ENCODE peak calls at places on chromosomes 1 and 21, in eight cellular contexts. One of them, this sample, is unnamed.

GRCh38 chr1:240000634-240001033 is 91.0 kb upstream of the FMN2 start:
- DNase-seq in prostate gland: no peak
- DNase-seq in HCT116: no peak
- DNase-seq in tibial nerve: no peak
- DNase-seq in uterus: no peak
- DNase-seq in esophagus squamous epithelium: no peak
- DNase-seq in A549: no peak
- DNase-seq in IMR-90: peak; percentile 82
- DNase-seq in this sample: no peak

GRCh38 chr1:203196371-203196770 is 9.9 kb upstream of the CHI3L1 start:
- DNase-seq in prostate gland: no peak
- DNase-seq in HCT116: no peak
- DNase-seq in tibial nerve: no peak
- DNase-seq in uterus: no peak
- DNase-seq in esophagus squamous epithelium: no peak
- DNase-seq in A549: no peak
- DNase-seq in IMR-90: peak; percentile 7
- DNase-seq in this sample: no peak

GRCh38 chr1:227417622-227418245 is 99.4 kb upstream of the CDC42BPA start:
- DNase-seq in prostate gland: no peak
- DNase-seq in HCT116: no peak
- DNase-seq in tibial nerve: no peak
- DNase-seq in uterus: no peak
- DNase-seq in esophagus squamous epithelium: no peak
- DNase-seq in A549: no peak
- DNase-seq in IMR-90: peak; percentile 78
- DNase-seq in this sample: no peak

GRCh38 chr1:162951553-162952315 is 90.8 kb upstream of the CCDC190 start:
- DNase-seq in prostate gland: no peak
- DNase-seq in HCT116: no peak
- DNase-seq in tibial nerve: no peak
- DNase-seq in uterus: no peak
- DNase-seq in esophagus squamous epithelium: no peak
- DNase-seq in A549: no peak
- DNase-seq in IMR-90: peak; percentile 20
- DNase-seq in this sample: no peak

GRCh38 chr1:66692681-66693080 is 59.6 kb upstream of the DYNLT5 start:
- DNase-seq in prostate gland: no peak
- DNase-seq in HCT116: no peak
- DNase-seq in tibial nerve: no peak
- DNase-seq in uterus: no peak
- DNase-seq in esophagus squamous epithelium: no peak
- DNase-seq in A549: no peak
- DNase-seq in IMR-90: no peak
- DNase-seq in this sample: no peak

GRCh38 chr1:218165687-218166088 is 119.4 kb upstream of the RRP15 start:
- DNase-seq in prostate gland: no peak
- DNase-seq in HCT116: no peak
- DNase-seq in tibial nerve: no peak
- DNase-seq in uterus: no peak
- DNase-seq in esophagus squamous epithelium: no peak
- DNase-seq in A549: no peak
- DNase-seq in IMR-90: no peak
- DNase-seq in this sample: no peak

GRCh38 chr1:233459968-233460367 is 132.4 kb downstream of the MAP3K21 start:
- DNase-seq in prostate gland: no peak
- DNase-seq in HCT116: no peak
- DNase-seq in tibial nerve: no peak
- DNase-seq in uterus: no peak
- DNase-seq in esophagus squamous epithelium: no peak
- DNase-seq in A549: no peak
- DNase-seq in IMR-90: no peak
- DNase-seq in this sample: no peak

GRCh38 chr1:53683986-53684740 is 54.8 kb downstream of the GLIS1 start:
- DNase-seq in prostate gland: no peak
- DNase-seq in HCT116: no peak
- DNase-seq in tibial nerve: no peak
- DNase-seq in uterus: no peak
- DNase-seq in esophagus squamous epithelium: no peak
- DNase-seq in A549: no peak
- DNase-seq in IMR-90: no peak
- DNase-seq in this sample: no peak

GRCh38 chr1:46315669-46316403 is 12.3 kb downstream of the UQCRH start:
- DNase-seq in prostate gland: no peak
- DNase-seq in HCT116: no peak
- DNase-seq in tibial nerve: no peak
- DNase-seq in uterus: no peak
- DNase-seq in esophagus squamous epithelium: no peak
- DNase-seq in A549: no peak
- DNase-seq in IMR-90: peak; percentile 72
- DNase-seq in this sample: no peak

GRCh38 chr1:216186816-216187215 is 236.4 kb downstream of the USH2A start:
- DNase-seq in prostate gland: no peak
- DNase-seq in HCT116: no peak
- DNase-seq in tibial nerve: no peak
- DNase-seq in uterus: no peak
- DNase-seq in esophagus squamous epithelium: no peak
- DNase-seq in A549: no peak
- DNase-seq in IMR-90: peak; percentile 41
- DNase-seq in this sample: no peak

GRCh38 chr1:20376880-20377494 is 86.3 kb downstream of the VWA5B1 start:
- DNase-seq in prostate gland: no peak
- DNase-seq in HCT116: peak; percentile 21
- DNase-seq in tibial nerve: no peak
- DNase-seq in uterus: no peak
- DNase-seq in esophagus squamous epithelium: no peak
- DNase-seq in A549: peak; percentile 34
- DNase-seq in IMR-90: peak; percentile 35
- DNase-seq in this sample: peak; percentile 70

GRCh38 chr1:113396585-113396984 is 6.3 kb downstream of the MAGI3 start:
- DNase-seq in prostate gland: no peak
- DNase-seq in HCT116: peak; percentile 64
- DNase-seq in tibial nerve: no peak
- DNase-seq in uterus: no peak
- DNase-seq in esophagus squamous epithelium: no peak
- DNase-seq in A549: peak; percentile 70
- DNase-seq in IMR-90: peak; percentile 78
- DNase-seq in this sample: no peak

GRCh38 chr21:25457411-25457810 is 149.9 kb downstream of the MRPL39 start:
- DNase-seq in prostate gland: no peak
- DNase-seq in HCT116: no peak
- DNase-seq in tibial nerve: no peak
- DNase-seq in uterus: no peak
- DNase-seq in esophagus squamous epithelium: no peak
- DNase-seq in A549: no peak
- DNase-seq in IMR-90: peak; percentile 85
- DNase-seq in this sample: no peak

GRCh38 chr1:201348211-201348566 is 29.3 kb downstream of the TNNT2 start:
- DNase-seq in prostate gland: no peak
- DNase-seq in HCT116: peak; percentile 53
- DNase-seq in tibial nerve: no peak
- DNase-seq in uterus: no peak
- DNase-seq in esophagus squamous epithelium: no peak
- DNase-seq in A549: peak; percentile 64
- DNase-seq in IMR-90: peak; percentile 63
- DNase-seq in this sample: peak; percentile 43

GRCh38 chr1:227459977-227460376 is 103.4 kb upstream of the ZNF678 start:
- DNase-seq in prostate gland: no peak
- DNase-seq in HCT116: no peak
- DNase-seq in tibial nerve: no peak
- DNase-seq in uterus: no peak
- DNase-seq in esophagus squamous epithelium: no peak
- DNase-seq in A549: no peak
- DNase-seq in IMR-90: no peak
- DNase-seq in this sample: no peak

GRCh38 chr1:121558514-121558913 is 373.7 kb downstream of the SRGAP2C start:
- DNase-seq in prostate gland: no peak
- DNase-seq in HCT116: no peak
- DNase-seq in tibial nerve: no peak
- DNase-seq in uterus: no peak
- DNase-seq in esophagus squamous epithelium: no peak
- DNase-seq in A549: peak; percentile 29
- DNase-seq in IMR-90: peak; percentile 90
- DNase-seq in this sample: peak; percentile 30

GRCh38 chr1:152907686-152908601 is at the start of gene IVL:
- DNase-seq in prostate gland: no peak
- DNase-seq in HCT116: peak; percentile 8
- DNase-seq in tibial nerve: no peak
- DNase-seq in uterus: no peak
- DNase-seq in esophagus squamous epithelium: no peak
- DNase-seq in A549: no peak
- DNase-seq in IMR-90: no peak
- DNase-seq in this sample: no peak

GRCh38 chr1:245270063-245270462 is 115.3 kb downstream of the KIF26B start:
- DNase-seq in prostate gland: no peak
- DNase-seq in HCT116: no peak
- DNase-seq in tibial nerve: no peak
- DNase-seq in uterus: no peak
- DNase-seq in esophagus squamous epithelium: no peak
- DNase-seq in A549: no peak
- DNase-seq in IMR-90: no peak
- DNase-seq in this sample: no peak

DNA sequence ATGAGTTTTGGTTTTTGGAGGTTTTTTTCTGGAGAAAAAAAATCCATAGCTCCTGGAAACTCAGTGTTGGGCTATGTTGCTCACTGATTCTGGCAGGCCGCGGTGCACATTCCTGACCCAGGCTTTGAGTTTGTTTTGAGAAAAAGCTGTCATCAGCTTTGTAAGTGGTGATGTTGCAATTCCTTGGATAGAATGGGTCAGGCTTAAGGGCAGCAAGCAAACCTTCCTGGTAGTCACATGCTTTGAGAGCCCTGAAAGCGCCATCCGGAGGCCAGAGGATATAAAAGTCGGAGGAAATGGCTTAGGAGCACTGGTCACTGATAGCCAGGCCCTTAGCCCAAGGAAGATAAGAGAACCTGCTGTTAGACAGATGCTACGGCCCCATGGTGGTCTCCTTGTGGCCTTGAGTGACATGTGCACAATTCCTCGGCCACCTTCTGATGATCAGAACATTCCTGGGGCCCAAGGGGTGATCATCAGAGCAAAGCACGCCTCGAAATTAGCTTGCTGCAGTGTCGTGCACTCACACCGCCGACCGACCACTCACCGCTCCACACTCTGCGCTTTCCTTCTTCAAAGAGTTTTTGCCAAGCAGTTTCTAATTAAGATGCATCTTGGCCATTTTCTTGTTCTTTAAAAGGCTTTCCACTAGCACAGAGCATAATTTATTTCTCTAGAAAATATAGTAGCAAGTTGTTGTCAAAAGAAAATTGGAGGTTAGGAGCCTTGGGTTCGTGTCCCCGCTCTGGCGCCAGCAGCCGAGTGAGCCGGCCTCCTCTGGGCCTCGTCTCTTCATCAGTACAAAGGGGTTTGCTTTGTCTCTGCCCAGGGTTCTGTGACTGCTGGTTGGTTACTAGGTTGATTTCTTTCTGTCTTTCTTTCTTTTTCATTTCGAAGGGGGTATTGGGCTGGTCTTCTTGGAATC is 78.7 kb downstream of the MAN1C1 start:
- DNase-seq in prostate gland: peak; percentile 50
- DNase-seq in HCT116: no peak
- DNase-seq in tibial nerve: peak; percentile 65
- DNase-seq in uterus: peak; percentile 89
- DNase-seq in esophagus squamous epithelium: no peak
- DNase-seq in A549: peak; percentile 82
- DNase-seq in IMR-90: peak; percentile 99
- DNase-seq in this sample: peak; percentile 94
- TF ChIP-seq CTCF in prostate gland: no peak
- TF ChIP-seq CTCF in HCT116: peak; percentile 52
- TF ChIP-seq CTCF in tibial nerve: no peak
- TF ChIP-seq CTCF in uterus: peak; percentile 5
- TF ChIP-seq CTCF in esophagus squamous epithelium: no peak
- TF ChIP-seq CTCF in A549: peak; percentile 25
- TF ChIP-seq CTCF in IMR-90: peak; percentile 51
- TF ChIP-seq CTCF in this sample: no peak

GRCh38 chr21:33237446-33237845 is 7.7 kb downstream of the IFNAR2 start:
- DNase-seq in prostate gland: no peak
- DNase-seq in HCT116: no peak
- DNase-seq in tibial nerve: no peak
- DNase-seq in uterus: no peak
- DNase-seq in esophagus squamous epithelium: no peak
- DNase-seq in A549: no peak
- DNase-seq in IMR-90: no peak
- DNase-seq in this sample: no peak

GRCh38 chr21:33240404-33240803 is 10.7 kb downstream of the IFNAR2 start:
- DNase-seq in prostate gland: no peak
- DNase-seq in HCT116: no peak
- DNase-seq in tibial nerve: no peak
- DNase-seq in uterus: no peak
- DNase-seq in esophagus squamous epithelium: no peak
- DNase-seq in A549: no peak
- DNase-seq in IMR-90: no peak
- DNase-seq in this sample: no peak

GRCh38 chr21:33236799-33237198 is 7.1 kb downstream of the IFNAR2 start:
- DNase-seq in prostate gland: no peak
- DNase-seq in HCT116: no peak
- DNase-seq in tibial nerve: no peak
- DNase-seq in uterus: no peak
- DNase-seq in esophagus squamous epithelium: no peak
- DNase-seq in A549: no peak
- DNase-seq in IMR-90: no peak
- DNase-seq in this sample: no peak

GRCh38 chr21:33238146-33238545 is 8.4 kb downstream of the IFNAR2 start:
- DNase-seq in prostate gland: no peak
- DNase-seq in HCT116: no peak
- DNase-seq in tibial nerve: no peak
- DNase-seq in uterus: no peak
- DNase-seq in esophagus squamous epithelium: no peak
- DNase-seq in A549: no peak
- DNase-seq in IMR-90: no peak
- DNase-seq in this sample: no peak

GRCh38 chr21:33238565-33239255 is 9.0 kb downstream of the IFNAR2 start:
- DNase-seq in prostate gland: no peak
- DNase-seq in HCT116: no peak
- DNase-seq in tibial nerve: no peak
- DNase-seq in uterus: no peak
- DNase-seq in esophagus squamous epithelium: no peak
- DNase-seq in A549: no peak
- DNase-seq in IMR-90: no peak
- DNase-seq in this sample: no peak
- TF ChIP-seq POLR2A in prostate gland: no peak
- TF ChIP-seq POLR2A in HCT116: no peak
- TF ChIP-seq POLR2A in tibial nerve: no peak
- TF ChIP-seq POLR2A in uterus: no peak
- TF ChIP-seq POLR2A in esophagus squamous epithelium: no peak
- TF ChIP-seq POLR2A in A549: no peak
- TF ChIP-seq POLR2A in IMR-90: no peak
- TF ChIP-seq POLR2A in this sample: no peak

GRCh38 chr1:248007778-248008177 is 5.7 kb upstream of the OR2L5 start:
- DNase-seq in prostate gland: no peak
- DNase-seq in HCT116: no peak
- DNase-seq in tibial nerve: no peak
- DNase-seq in uterus: no peak
- DNase-seq in esophagus squamous epithelium: no peak
- DNase-seq in A549: no peak
- DNase-seq in IMR-90: no peak
- DNase-seq in this sample: no peak
- H3K9me3 ChIP-seq in prostate gland: no peaks in the 10 kb centered on the region
- H3K9me3 ChIP-seq in HCT116: peaks cover 13% of the 10 kb centered on the region
- H3K9me3 ChIP-seq in tibial nerve: peaks cover 16% of the 10 kb centered on the region
- H3K9me3 ChIP-seq in uterus: no peaks in the 10 kb centered on the region
- H3K9me3 ChIP-seq in esophagus squamous epithelium: no peaks in the 10 kb centered on the region
- H3K9me3 ChIP-seq in A549: peaks cover 5% of the 10 kb centered on the region
- H3K9me3 ChIP-seq in IMR-90: peaks cover 11% of the 10 kb centered on the region
- H3K9me3 ChIP-seq in this sample: peaks cover 8% of the 10 kb centered on the region

GRCh38 chr1:88741413-88741812 is 57.3 kb downstream of the PKN2 start:
- DNase-seq in prostate gland: no peak
- DNase-seq in HCT116: no peak
- DNase-seq in tibial nerve: no peak
- DNase-seq in uterus: no peak
- DNase-seq in esophagus squamous epithelium: no peak
- DNase-seq in A549: no peak
- DNase-seq in IMR-90: peak; percentile 77
- DNase-seq in this sample: no peak
- TF ChIP-seq CTCF in prostate gland: no peak
- TF ChIP-seq CTCF in HCT116: no peak
- TF ChIP-seq CTCF in tibial nerve: no peak
- TF ChIP-seq CTCF in uterus: no peak
- TF ChIP-seq CTCF in esophagus squamous epithelium: no peak
- TF ChIP-seq CTCF in A549: no peak
- TF ChIP-seq CTCF in IMR-90: no peak
- TF ChIP-seq CTCF in this sample: no peak

This sample was measured in adrenal gland.